ENCODE peak calls at places on chromosomes 7 and 10, in four cellular contexts. J is fibroblast of pulmonary artery, O is psoas muscle, T is fibroblast of lung. Y is an unnamed sample.
A peak's percentile ranks its signal among the peaks of the same experiment; 100 is the strongest.

GRCh38 chr10:62794306-62794705 is 10.2 kb upstream of the ADO start:
- DNase-seq in J (no peak), O (no peak), T (peak; percentile 68), Y (peak; percentile 56)

GRCh38 chr10:69124558-69125121 is 662 bp downstream of the VPS26A start:
- DNase-seq in J (peak; percentile 67), O (peak; percentile 31), T (peak; percentile 62), Y (no peak)

GRCh38 chr10:26621889-26622681 is 75.4 kb upstream of the PDSS1 start:
- DNase-seq in J (peak; percentile 17), O (peak; percentile 35), T (peak; percentile 8), Y (no peak)

GRCh38 chr7:142412551-142413193 is 154.8 kb upstream of the PRSS58 start:
- DNase-seq in J (peak; percentile 61), O (no peak), T (peak; percentile 66), Y (no peak)

GRCh38 chr10:5396545-5396944 is 8.1 kb downstream of the TUBAL3 start:
- DNase-seq in J (no peak), O (no peak), T (peak; percentile 55), Y (no peak)

GRCh38 chr7:3461923-3462322 is 160.9 kb downstream of the SDK1 start:
- DNase-seq in J (no peak), O (no peak), T (no peak), Y (no peak)

GRCh38 chr7:51013218-51013786 is 230.6 kb upstream of the GRB10 start:
- DNase-seq in J (peak; percentile 27), O (no peak), T (no peak), Y (no peak)

GRCh38 chr7:131546583-131547111 is 9.8 kb downstream of the PODXL start:
- DNase-seq in J (peak; percentile 18), O (no peak), T (no peak), Y (no peak)

GRCh38 chr7:28956608-28957063 is 1.5 kb downstream of the TRIL start:
- DNase-seq in J (peak; percentile 56), O (peak; percentile 65), T (peak; percentile 59), Y (peak; percentile 19)

GRCh38 chr7:34208878-34209621 is 303.7 kb downstream of the BMPER start:
- DNase-seq in J (peak; percentile 20), O (peak; percentile 36), T (no peak), Y (no peak)

GRCh38 chr10:12338981-12339380 is 10.4 kb upstream of the CAMK1D start:
- DNase-seq in J (no peak), O (no peak), T (peak; percentile 26), Y (no peak)

GRCh38 chr7:55140221-55140980 is 121.6 kb downstream of the EGFR start:
- DNase-seq in J (peak; percentile 82), O (no peak), T (peak; percentile 33), Y (peak; percentile 23)

GRCh38 chr7:131021902-131022301 is 287.9 kb upstream of the KLF14 start:
- DNase-seq in J (no peak), O (no peak), T (no peak), Y (no peak)

GRCh38 chr7:106812027-106812643 is 52.9 kb upstream of the PIK3CG start:
- DNase-seq in J (no peak), O (no peak), T (peak; percentile 10), Y (no peak)

GRCh38 chr7:132361146-132361545 is 215.1 kb downstream of the PLXNA4 start:
- DNase-seq in J (no peak), O (no peak), T (no peak), Y (no peak)

GRCh38 chr10:36474456-36474855 is 650.9 kb upstream of the ANKRD30A start:
- DNase-seq in J (no peak), O (no peak), T (no peak), Y (no peak)

GRCh38 chr10:112981553-112981952 is 31.5 kb downstream of the TCF7L2 start:
- DNase-seq in J (no peak), O (no peak), T (peak; percentile 65), Y (no peak)

GRCh38 chr7:55449992-55450535 is 84.9 kb downstream of the LANCL2 start:
- DNase-seq in J (no peak), O (no peak), T (no peak), Y (no peak)

GRCh38 chr10:126240483-126240882 is 147.8 kb downstream of the ADAM12 start:
- DNase-seq in J (no peak), O (no peak), T (no peak), Y (no peak)

GRCh38 chr7:66296-66695 is 126.1 kb upstream of the FAM20C start:
- DNase-seq in J (no peak), O (no peak), T (no peak), Y (no peak)

GRCh38 chr7:66741-67140 is 125.6 kb upstream of the FAM20C start:
- DNase-seq in J (no peak), O (no peak), T (no peak), Y (no peak)

GRCh38 chr7:67738-68395 is 124.5 kb upstream of the FAM20C start:
- DNase-seq in J (no peak), O (no peak), T (peak; percentile 67), Y (no peak)

GRCh38 chr7:65554-65953 is 126.8 kb upstream of the FAM20C start:
- DNase-seq in J (peak; percentile 35), O (peak; percentile 42), T (peak; percentile 76), Y (peak; percentile 52)

DNA sequence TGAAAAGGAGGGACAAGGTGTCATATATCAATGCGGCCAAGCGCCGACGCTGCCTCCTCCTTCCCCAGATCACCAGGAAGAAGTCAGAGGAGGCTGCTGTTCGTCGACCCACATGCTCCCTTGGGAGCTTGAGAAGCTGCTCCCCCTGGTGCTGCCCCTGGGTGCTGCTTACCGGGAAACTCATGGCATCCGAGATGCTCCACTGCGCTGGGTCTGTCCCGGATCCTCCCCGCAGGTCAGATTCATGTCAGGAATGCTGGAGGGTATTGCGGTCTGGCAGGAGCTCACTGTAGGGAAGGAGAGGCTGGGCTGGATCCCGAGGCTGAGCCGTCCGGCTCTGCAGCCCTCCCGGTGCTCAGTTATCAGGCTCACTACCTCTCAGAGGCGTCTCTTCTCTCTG is 123.7 kb upstream of the FAM20C start:
- DNase-seq in J (peak; percentile 61), O (no peak), T (peak; percentile 49), Y (no peak)
- TF ChIP-seq CTCF in J (peak; percentile 35), O (no peak), T (peak; percentile 16), Y (peak; percentile 46)

DNA sequence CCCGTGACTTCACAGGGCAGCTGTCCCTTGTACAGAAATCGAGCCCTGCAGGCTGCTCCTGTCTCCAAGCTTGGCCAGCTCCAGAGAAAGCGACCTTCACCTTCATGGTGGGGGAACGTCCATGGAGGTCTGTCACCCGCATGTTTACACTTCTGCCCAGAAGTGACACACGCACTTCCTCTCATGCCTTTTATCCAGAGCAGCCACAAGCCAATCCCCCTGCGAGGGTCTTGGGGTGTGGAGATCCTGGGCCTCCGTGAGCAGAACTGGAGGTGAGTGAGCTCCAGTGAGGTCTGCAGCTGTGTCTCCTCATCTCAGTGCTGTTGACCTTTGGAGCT is 139.0 kb upstream of the TNS3 start:
- DNase-seq in J (no peak), O (no peak), T (no peak), Y (no peak)
- TF ChIP-seq CTCF in J (no peak), O (no peak), T (no peak), Y (no peak)

GRCh38 chr7:100271716-100272537 is 35.6 kb upstream of the SPDYE3 start:
- DNase-seq in J (peak; percentile 97), O (peak; percentile 100), T (peak; percentile 90), Y (peak; percentile 91)
- TF ChIP-seq CTCF in J (peak; percentile 15), O (peak; percentile 32), T (peak; percentile 19), Y (peak; percentile 24)

GRCh38 chr7:83934118-83934734 is 260.4 kb downstream of the SEMA3A start:
- DNase-seq in J (peak; percentile 12), O (no peak), T (no peak), Y (no peak)
- TF ChIP-seq CTCF in J (peak; percentile 32), O (no peak), T (peak; percentile 14), Y (peak; percentile 15)

DNA sequence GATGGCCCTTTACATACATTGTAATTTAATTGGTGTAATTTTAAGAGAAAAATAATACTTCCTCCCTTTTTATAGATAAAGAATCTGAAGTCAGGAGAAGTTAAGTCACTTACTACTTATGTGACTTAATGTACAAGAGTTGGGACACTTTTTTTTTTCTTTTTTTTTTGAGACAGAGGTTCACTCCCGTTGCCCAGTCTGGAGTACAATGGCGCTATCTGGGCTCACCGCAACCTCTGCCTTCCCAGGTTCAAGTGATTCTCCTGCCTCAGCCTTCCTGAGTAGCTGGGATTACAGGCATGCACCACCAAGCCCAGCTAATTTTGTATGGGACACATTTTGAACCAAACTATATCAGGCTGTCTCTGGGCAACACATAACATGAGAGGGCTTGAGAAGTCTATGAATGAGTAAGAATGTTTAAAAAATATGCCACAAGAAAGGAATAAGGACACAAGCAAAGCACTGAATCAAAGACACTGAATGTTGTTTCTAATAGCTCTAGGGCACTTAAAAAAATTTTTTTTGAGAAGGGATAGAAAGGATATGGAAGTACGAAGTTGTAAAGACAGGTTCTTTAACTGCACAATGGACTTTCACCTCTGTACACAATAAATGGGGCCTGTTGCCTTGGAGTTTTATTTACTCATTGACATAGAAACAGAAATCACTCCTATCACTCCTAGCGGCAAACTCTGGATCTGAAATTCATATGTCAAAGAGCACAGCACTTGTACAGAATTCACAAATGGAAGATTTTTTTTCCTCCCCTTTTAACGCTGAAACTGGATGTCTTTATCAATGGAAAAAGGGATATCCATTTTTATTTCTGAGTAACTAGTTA is 18.5 kb downstream of the NT5C3A start:
- DNase-seq in J (peak; percentile 48), O (no peak), T (no peak), Y (no peak)
- TF ChIP-seq CTCF in J (peak; percentile 13), O (no peak), T (no peak), Y (no peak)

GRCh38 chr7:100152404-100152803 is 3.7 kb downstream of the LAMTOR4 start:
- DNase-seq in J (no peak), O (no peak), T (no peak), Y (no peak)
- TF ChIP-seq CTCF in J (no peak), O (no peak), T (no peak), Y (no peak)